ENCODE peak calls at places on chromosomes 3 and 15, in nine cellular contexts. One of them, this sample, is unnamed.

GRCh38 chr15:89611317-89611716 is 36.0 kb downstream of the TICRR start:
- ATAC-seq in T-cell: no peak
- ATAC-seq in sciatic nerve: no peak
- ATAC-seq in naive B cell: no peak
- ATAC-seq in HCT116: no peak
- ATAC-seq in heart left ventricle: no peak
- ATAC-seq in right cardiac atrium: no peak
- ATAC-seq in HepG2: no peak
- ATAC-seq in foreskin keratinocyte: no peak
- ATAC-seq in this sample: no peak

GRCh38 chr15:33601461-33601860 is 290.7 kb downstream of the RYR3 start:
- ATAC-seq in T-cell: no peak
- ATAC-seq in sciatic nerve: no peak
- ATAC-seq in naive B cell: no peak
- ATAC-seq in HCT116: no peak
- ATAC-seq in heart left ventricle: no peak
- ATAC-seq in right cardiac atrium: no peak
- ATAC-seq in HepG2: no peak
- ATAC-seq in foreskin keratinocyte: no peak
- ATAC-seq in this sample: no peak

GRCh38 chr3:86978111-86978528 is 12.8 kb downstream of the VGLL3 start:
- ATAC-seq in T-cell: no peak
- ATAC-seq in sciatic nerve: peak
- ATAC-seq in naive B cell: no peak
- ATAC-seq in HCT116: no peak
- ATAC-seq in heart left ventricle: peak
- ATAC-seq in right cardiac atrium: peak
- ATAC-seq in HepG2: no peak
- ATAC-seq in foreskin keratinocyte: peak
- ATAC-seq in this sample: no peak

GRCh38 chr3:55165278-55165677 is 237.4 kb upstream of the LRTM1 start:
- ATAC-seq in T-cell: no peak
- ATAC-seq in sciatic nerve: no peak
- ATAC-seq in naive B cell: no peak
- ATAC-seq in HCT116: no peak
- ATAC-seq in heart left ventricle: no peak
- ATAC-seq in right cardiac atrium: no peak
- ATAC-seq in HepG2: no peak
- ATAC-seq in foreskin keratinocyte: no peak
- ATAC-seq in this sample: no peak

GRCh38 chr15:32683231-32683630 is 34.6 kb upstream of the GREM1 start:
- ATAC-seq in T-cell: no peak
- ATAC-seq in sciatic nerve: no peak
- ATAC-seq in naive B cell: no peak
- ATAC-seq in HCT116: no peak
- ATAC-seq in heart left ventricle: no peak
- ATAC-seq in right cardiac atrium: no peak
- ATAC-seq in HepG2: no peak
- ATAC-seq in foreskin keratinocyte: no peak
- ATAC-seq in this sample: no peak

GRCh38 chr3:100002599-100003350 is 111.5 kb downstream of the FILIP1L start:
- ATAC-seq in T-cell: no peak
- ATAC-seq in sciatic nerve: no peak
- ATAC-seq in naive B cell: no peak
- ATAC-seq in HCT116: peak
- ATAC-seq in heart left ventricle: no peak
- ATAC-seq in right cardiac atrium: peak
- ATAC-seq in HepG2: peak
- ATAC-seq in foreskin keratinocyte: peak
- ATAC-seq in this sample: peak

GRCh38 chr3:130473416-130473815 is 43.6 kb upstream of the COL6A6 start:
- ATAC-seq in T-cell: no peak
- ATAC-seq in sciatic nerve: no peak
- ATAC-seq in naive B cell: no peak
- ATAC-seq in HCT116: no peak
- ATAC-seq in heart left ventricle: no peak
- ATAC-seq in right cardiac atrium: no peak
- ATAC-seq in HepG2: no peak
- ATAC-seq in foreskin keratinocyte: no peak
- ATAC-seq in this sample: no peak

GRCh38 chr3:179276001-179276400 is 25.1 kb upstream of the KCNMB3 start:
- ATAC-seq in T-cell: no peak
- ATAC-seq in sciatic nerve: no peak
- ATAC-seq in naive B cell: no peak
- ATAC-seq in HCT116: no peak
- ATAC-seq in heart left ventricle: no peak
- ATAC-seq in right cardiac atrium: no peak
- ATAC-seq in HepG2: no peak
- ATAC-seq in foreskin keratinocyte: no peak
- ATAC-seq in this sample: no peak

GRCh38 chr3:188077160-188077812 is 76.7 kb upstream of the LPP start:
- ATAC-seq in T-cell: no peak
- ATAC-seq in sciatic nerve: peak
- ATAC-seq in naive B cell: no peak
- ATAC-seq in HCT116: no peak
- ATAC-seq in heart left ventricle: peak
- ATAC-seq in right cardiac atrium: peak
- ATAC-seq in HepG2: no peak
- ATAC-seq in foreskin keratinocyte: no peak
- ATAC-seq in this sample: no peak